ENCODE peak calls at places on chromosomes 12 and 14, in seven cellular contexts. A, D, Y, S, E, F and H are unnamed samples.

GRCh38 chr14:82113710-82114109 is 580.1 kb upstream of the SEL1L start:
- DNase-seq in S (no peak), F (no peak), E (no peak), A (no peak), D (no peak), Y (no peak), H (no peak)

GRCh38 chr12:49347307-49348237 is 884 bp downstream of the DNAJC22 start:
- DNase-seq in E (peak), A (peak), Y (peak), F (peak), D (peak), S (peak), H (no peak)

GRCh38 chr12:29160230-29160629 is 11.2 kb downstream of the FAR2 start:
- DNase-seq in E (no peak), S (no peak), F (no peak), Y (no peak), A (no peak), D (no peak), H (no peak)

GRCh38 chr12:123223241-123223668 is 9.7 kb downstream of the MPHOSPH9 start:
- DNase-seq in Y (no peak), E (no peak), D (no peak), F (no peak), S (no peak), A (no peak), H (no peak)

GRCh38 chr12:62764251-62764650 is 170.7 kb downstream of the PPM1H start:
- DNase-seq in Y (no peak), E (no peak), F (peak), S (no peak), A (no peak), D (no peak), H (no peak)

GRCh38 chr14:75200451-75200850 is 24.0 kb upstream of the TMED10 start:
- DNase-seq in S (no peak), A (no peak), E (no peak), F (no peak), D (no peak), Y (no peak), H (no peak)

GRCh38 chr12:113899844-113900471 is 66.2 kb downstream of the RBM19 start:
- DNase-seq in E (no peak), Y (no peak), S (no peak), F (no peak), D (no peak), A (no peak), H (no peak)

GRCh38 chr12:20314325-20314724 is 54.0 kb upstream of the PDE3A start:
- DNase-seq in E (no peak), F (peak), D (no peak), Y (peak), A (no peak), S (no peak), H (peak)

GRCh38 chr12:71057330-71057729 is 100.5 kb downstream of the TSPAN8 start:
- DNase-seq in F (no peak), S (no peak), E (no peak), D (no peak), A (no peak), Y (no peak), H (no peak)

GRCh38 chr14:101507306-101508150 is 53.8 kb upstream of the DIO3 start:
- DNase-seq in F (no peak), A (no peak), S (no peak), D (no peak), E (no peak), Y (no peak), H (no peak)

GRCh38 chr12:64976131-64976530 is 145.0 kb downstream of the WIF1 start:
- DNase-seq in S (no peak), Y (no peak), A (no peak), E (no peak), F (no peak), D (no peak), H (no peak)

GRCh38 chr14:85934123-85934885 is 404.4 kb downstream of the FLRT2 start:
- DNase-seq in E (no peak), Y (no peak), F (no peak), D (peak), S (no peak), A (peak), H (no peak)

GRCh38 chr12:49623142-49623899 is at the start of gene PRPF40B:
- DNase-seq in S (peak), Y (peak), D (peak), A (peak), E (peak), F (peak), H (no peak)

GRCh38 chr14:23365353-23366162 is 586 bp upstream of the EFS start:
- DNase-seq in F (peak), E (peak), S (peak), D (no peak), A (no peak), Y (peak), H (no peak)

GRCh38 chr14:91252901-91253794 is 8.6 kb upstream of the GPR68 start:
- DNase-seq in E (peak), A (no peak), D (no peak), Y (no peak), F (peak), S (no peak), H (no peak)

GRCh38 chr12:116492703-116493324 is 66.4 kb upstream of the MAP1LC3B2 start:
- DNase-seq in D (no peak), F (peak), S (no peak), A (no peak), Y (peak), E (no peak), H (no peak)

GRCh38 chr12:52310622-52311281 is 10.4 kb downstream of the KRT83 start:
- DNase-seq in Y (peak), E (no peak), S (no peak), A (no peak), D (no peak), F (peak), H (no peak)

GRCh38 chr12:79933580-79934264 is 1.2 kb downstream of the PPP1R12A start:
- DNase-seq in D (peak), Y (peak), S (peak), F (peak), A (peak), E (peak), H (no peak)

GRCh38 chr14:64544607-64545312 is 4.2 kb downstream of the HSPA2 start:
- DNase-seq in Y (no peak), E (no peak), D (no peak), A (no peak), S (no peak), F (no peak), H (no peak)